ENCODE peak calls at places on chromosomes 16 and 17, in five cellular contexts. O, N, L, C and V are unnamed samples.

GRCh38 chr17:385195-385835 is 32.7 kb upstream of the RPH3AL start:
- DNase-seq in N (no peak), C (peak; percentile 83), L (peak; percentile 13), O (peak; percentile 86), V (peak; percentile 23)

GRCh38 chr16:89325861-89326471 is 108.5 kb downstream of the ZNF778 start:
- DNase-seq in O (peak; percentile 73), N (peak; percentile 93), L (peak; percentile 60), C (no peak), V (no peak)

GRCh38 chr17:55421179-55421934 is at the start of gene MMD:
- DNase-seq in N (no peak), O (no peak), C (no peak), L (peak; percentile 34), V (peak; percentile 25)

GRCh38 chr16:19114359-19115147 is 789 bp downstream of the ITPRIPL2 start:
- DNase-seq in O (peak; percentile 89), C (peak; percentile 65), N (peak; percentile 79), L (peak; percentile 34), V (peak; percentile 11)

GRCh38 chr17:31174215-31174614 is 79.4 kb downstream of the NF1 start:
- DNase-seq in N (no peak), L (no peak), C (no peak), O (no peak), V (no peak)

GRCh38 chr16:11553371-11553770 is 33.3 kb downstream of the LITAF start:
- DNase-seq in N (no peak), O (no peak), C (no peak), L (no peak), V (no peak)

GRCh38 chr16:57652695-57653471 is 15.2 kb upstream of the ADGRG3 start:
- DNase-seq in C (no peak), N (no peak), L (no peak), O (no peak), V (no peak)

GRCh38 chr17:61323015-61323379 is 76.6 kb upstream of the TBX2 start:
- DNase-seq in O (no peak), L (no peak), C (no peak), N (no peak), V (no peak)

GRCh38 chr16:24988593-24989338 is 26.4 kb downstream of the ARHGAP17 start:
- DNase-seq in C (no peak), N (peak; percentile 92), O (no peak), L (peak; percentile 92), V (peak; percentile 48)

GRCh38 chr16:495127-495748 is 32.3 kb upstream of the CAPN15 start:
- DNase-seq in L (peak; percentile 45), C (no peak), N (peak; percentile 49), O (no peak), V (peak; percentile 67)

GRCh38 chr17:74437702-74438101 is 5.8 kb downstream of the GPRC5C start:
- DNase-seq in O (no peak), L (no peak), C (no peak), N (no peak), V (no peak)

GRCh38 chr17:42038221-42038973 is 12.0 kb downstream of the C17orf113 start:
- DNase-seq in O (no peak), L (no peak), C (no peak), N (no peak), V (no peak)

GRCh38 chr17:75773121-75773807 is 8.3 kb upstream of the GALK1 start:
- DNase-seq in L (no peak), N (no peak), C (no peak), O (peak; percentile 48), V (no peak)

GRCh38 chr17:74877592-74878543 is 5.1 kb upstream of the FDXR start:
- DNase-seq in N (no peak), C (no peak), O (no peak), L (peak; percentile 52), V (no peak)

GRCh38 chr16:48444574-48444973 is 59.4 kb upstream of the SIAH1 start:
- DNase-seq in L (peak; percentile 85), C (no peak), N (peak; percentile 30), O (no peak), V (no peak)

GRCh38 chr17:30345527-30346075 is 11.7 kb upstream of the TMIGD1 start:
- DNase-seq in O (no peak), N (no peak), C (no peak), L (no peak), V (no peak)

GRCh38 chr16:68985855-68986254 is 119.6 kb upstream of the HAS3 start:
- DNase-seq in N (no peak), C (no peak), O (no peak), L (peak; percentile 2), V (no peak)

GRCh38 chr17:35433075-35433894 is 985 bp upstream of the SLFN12 start:
- DNase-seq in O (peak; percentile 83), N (peak; percentile 96), C (peak; percentile 56), L (peak; percentile 88), V (no peak)

GRCh38 chr16:53282975-53283946 is 151.0 kb upstream of the RBL2 start:
- DNase-seq in N (peak; percentile 74), C (no peak), L (peak; percentile 66), O (no peak), V (no peak)

GRCh38 chr17:63295288-63295687 is 150.8 kb downstream of the CYB561 start:
- DNase-seq in N (no peak), C (no peak), L (no peak), O (no peak), V (no peak)

GRCh38 chr17:78528541-78528940 is 48.7 kb downstream of the DNAH17 start:
- DNase-seq in O (peak; percentile 69), N (no peak), L (no peak), C (no peak), V (no peak)
- H3K27me3 ChIP-seq in O (no peaks in the 10 kb centered on the region), N (no peaks in the 10 kb centered on the region), L (no peaks in the 10 kb centered on the region), C (no peaks in the 10 kb centered on the region), V (no peaks in the 10 kb centered on the region)

DNA sequence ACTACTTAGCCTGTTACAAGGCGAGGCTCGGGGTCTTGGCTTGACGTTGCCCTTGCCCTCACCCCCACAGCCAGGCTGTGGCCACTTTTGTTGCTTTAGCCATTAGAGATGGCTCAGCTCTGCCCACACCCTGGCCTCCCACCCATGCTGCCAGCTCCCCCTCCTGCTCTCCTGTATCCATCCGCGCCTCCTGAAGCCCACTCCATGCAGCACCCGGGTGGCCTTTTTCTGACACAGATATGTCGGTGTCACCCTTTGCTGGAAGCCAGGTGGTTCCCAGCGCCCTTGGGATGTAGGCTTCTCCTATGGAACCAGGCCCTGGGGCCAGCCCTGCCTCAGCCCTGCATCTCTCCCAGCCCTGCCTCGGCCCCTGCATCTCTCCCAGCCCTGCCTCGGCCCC is 9.7 kb downstream of the TSC2 start:
- DNase-seq in C (no peak), O (no peak), L (no peak), N (no peak), V (no peak)
- H3K36me3 ChIP-seq in C (peaks cover 12% of the 10 kb centered on the region), O (no peaks in the 10 kb centered on the region), L (no peaks in the 10 kb centered on the region), N (peaks cover 5% of the 10 kb centered on the region), V (peaks cover 7% of the 10 kb centered on the region)

DNA sequence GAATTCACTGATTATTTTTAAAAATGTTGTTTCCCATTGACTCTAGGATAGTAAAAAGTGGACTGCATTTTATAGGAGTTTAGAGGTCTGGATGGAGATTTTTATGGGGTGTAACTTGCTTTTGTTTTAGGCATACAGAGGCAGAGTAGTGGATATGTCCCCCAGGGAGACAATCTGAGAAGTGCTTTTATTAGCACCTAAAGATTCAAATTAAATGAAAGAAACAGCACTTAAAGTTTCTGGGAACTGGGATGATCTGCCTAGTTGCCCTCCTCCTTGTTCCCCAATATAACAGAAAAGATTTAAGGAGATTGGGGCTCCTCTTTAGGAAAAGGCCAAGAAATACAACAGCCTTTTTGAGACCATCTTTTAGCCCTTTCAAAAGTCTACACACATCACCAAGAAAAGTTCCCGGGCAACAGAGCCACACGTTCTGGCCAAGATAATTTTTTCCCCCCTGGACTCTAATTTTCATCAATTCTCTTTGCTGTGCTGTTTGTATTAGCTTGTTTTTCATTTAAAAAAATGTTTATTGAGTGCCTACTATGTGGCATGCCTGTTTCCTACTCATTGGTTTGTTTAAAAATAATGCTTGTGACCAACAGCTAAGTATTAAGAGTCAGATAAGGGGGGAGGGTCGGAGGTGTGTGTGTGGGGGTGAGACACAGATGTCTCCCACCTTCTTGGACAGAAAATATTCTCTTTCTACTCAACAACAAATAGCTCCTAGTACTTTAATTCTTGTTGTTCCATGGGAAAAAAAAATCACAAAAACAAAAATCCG is 2.4 kb upstream of the IGF2BP1 start:
- DNase-seq in N (peak; percentile 25), O (no peak), C (no peak), L (no peak), V (no peak)
- H3K27me3 ChIP-seq in N (peaks cover 59% of the 10 kb centered on the region), O (peaks cover 1% of the 10 kb centered on the region), C (peaks cover 100% of the 10 kb centered on the region), L (peaks cover 93% of the 10 kb centered on the region), V (peaks cover 87% of the 10 kb centered on the region)

GRCh38 chr17:1511290-1511689 is 5.1 kb downstream of the INPP5K start:
- DNase-seq in L (no peak), N (peak; percentile 75), O (no peak), C (peak; percentile 48), V (no peak)
- H3K36me3 ChIP-seq in L (no peaks in the 10 kb centered on the region), N (no peaks in the 10 kb centered on the region), O (no peaks in the 10 kb centered on the region), C (no peaks in the 10 kb centered on the region), V (no peaks in the 10 kb centered on the region)

GRCh38 chr17:58326609-58327341 is 1.8 kb downstream of the TSPOAP1 start:
- DNase-seq in L (no peak), N (no peak), O (peak; percentile 25), C (no peak), V (no peak)
- H3K27me3 ChIP-seq in L (no peaks in the 10 kb centered on the region), N (peaks cover 25% of the 10 kb centered on the region), O (no peaks in the 10 kb centered on the region), C (peaks cover 44% of the 10 kb centered on the region), V (no peaks in the 10 kb centered on the region)

DNA sequence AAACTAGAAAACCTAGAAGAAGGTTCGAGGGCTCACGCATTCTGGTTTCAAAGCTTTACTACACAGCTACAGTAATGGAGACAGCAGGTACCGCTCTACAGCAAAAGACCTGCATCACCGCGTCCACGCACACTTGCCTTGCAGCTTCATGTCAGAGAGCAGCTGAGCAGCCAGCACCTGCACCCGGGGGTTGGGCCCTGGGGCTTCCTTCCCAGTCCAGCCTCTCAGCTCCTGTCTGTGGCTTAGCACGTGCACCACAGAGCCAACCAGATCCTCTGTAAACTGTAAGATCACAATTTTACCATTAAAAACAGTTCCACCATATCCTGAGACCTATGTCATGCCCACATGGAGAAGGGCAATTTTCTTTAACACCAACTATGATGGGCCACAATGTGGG is 15.3 kb downstream of the MEAK7 start:
- DNase-seq in L (no peak), O (peak; percentile 57), C (no peak), N (no peak), V (no peak)
- H3K36me3 ChIP-seq in L (peaks cover 32% of the 10 kb centered on the region), O (no peaks in the 10 kb centered on the region), C (no peaks in the 10 kb centered on the region), N (peaks cover 3% of the 10 kb centered on the region), V (peaks cover 3% of the 10 kb centered on the region)